ENCODE peak calls at places on chromosomes 1 and 21, in four cellular contexts. Z is cardiac muscle cell, W is endodermal cell, M is GM23338. J is an unnamed sample.

GRCh38 chr1:201882665-201883132 is 6.0 kb upstream of the SHISA4 start:
- DNase-seq in Z (no peak), W (no peak), M (peak; percentile 25), J (no peak)

GRCh38 chr1:203186446-203187305 is at the start of gene CHI3L1:
- DNase-seq in Z (no peak), W (peak; percentile 69), M (peak; percentile 44), J (peak; percentile 73)

GRCh38 chr21:38720074-38720473 is 85.7 kb upstream of the ETS2 start:
- DNase-seq in Z (no peak), M (no peak), W (no peak), J (no peak)

GRCh38 chr1:59136541-59137335 is 160.2 kb upstream of the FGGY start:
- DNase-seq in W (no peak), M (no peak), Z (no peak), J (peak; percentile 70)

GRCh38 chr1:153688283-153688682 is 9.8 kb downstream of the NPR1 start:
- DNase-seq in Z (no peak), W (no peak), M (no peak), J (no peak)

GRCh38 chr1:9720785-9721605 is 69.5 kb downstream of the PIK3CD start:
- DNase-seq in M (no peak), Z (no peak), W (no peak), J (no peak)

GRCh38 chr1:4056422-4056821 is 156.3 kb upstream of the C1orf174 start:
- DNase-seq in M (no peak), Z (no peak), W (no peak), J (peak; percentile 15)

GRCh38 chr1:27074175-27074780 is 61.6 kb upstream of the TENT5B start:
- DNase-seq in W (no peak), M (no peak), Z (no peak), J (no peak)

GRCh38 chr1:32337855-32338636 is 2.0 kb upstream of the MARCKSL1 start:
- DNase-seq in Z (no peak), M (no peak), W (no peak), J (no peak)

GRCh38 chr1:1092149-1092855 is 18.2 kb upstream of the RNF223 start:
- DNase-seq in Z (no peak), M (no peak), W (no peak), J (no peak)

GRCh38 chr1:223269006-223269405 is 95.0 kb downstream of the SUSD4 start:
- DNase-seq in Z (peak; percentile 47), M (no peak), W (no peak), J (no peak)

GRCh38 chr21:26280715-26281310 is 110.2 kb upstream of the APP start:
- DNase-seq in M (peak; percentile 11), W (peak; percentile 47), Z (peak; percentile 9), J (no peak)

GRCh38 chr1:112496290-112496689 is 12.5 kb upstream of the WNT2B start:
- DNase-seq in Z (no peak), W (no peak), M (no peak), J (no peak)

GRCh38 chr1:112735752-112736151 is 20.6 kb upstream of the PPM1J start:
- DNase-seq in Z (no peak), W (no peak), M (no peak), J (no peak)

GRCh38 chr1:201774224-201774982 is 54.6 kb upstream of the IPO9 start:
- DNase-seq in M (no peak), Z (no peak), W (no peak), J (no peak)

GRCh38 chr1:44775930-44776748 is 799 bp downstream of the RPS8 start:
- DNase-seq in W (no peak), Z (peak; percentile 15), M (no peak), J (peak; percentile 56)

GRCh38 chr21:44729336-44730027 is 18.1 kb upstream of the TSPEAR start:
- DNase-seq in W (no peak), M (no peak), Z (no peak), J (no peak)

GRCh38 chr1:93976291-93976690 is 67.1 kb upstream of the GCLM start:
- DNase-seq in M (no peak), W (no peak), Z (no peak), J (no peak)

GRCh38 chr21:41481191-41481590 is 26.8 kb downstream of the TMPRSS2 start:
- DNase-seq in W (no peak), Z (no peak), M (no peak), J (no peak)

GRCh38 chr1:98849969-98850636 is 154.6 kb downstream of the PLPPR5 start:
- DNase-seq in Z (no peak), M (no peak), W (no peak), J (no peak)

GRCh38 chr1:70311369-70311768 is 43.2 kb downstream of the ANKRD13C start:
- DNase-seq in M (no peak), Z (no peak), W (no peak), J (no peak)

GRCh38 chr21:35924714-35925301 is 135.5 kb downstream of the SETD4 start:
- DNase-seq in W (no peak), Z (no peak), M (no peak), J (no peak)

GRCh38 chr21:45084121-45084520 is 9.7 kb downstream of the ADARB1 start:
- DNase-seq in W (no peak), M (no peak), Z (no peak), J (no peak)

GRCh38 chr1:29586215-29586614 is 349.9 kb downstream of the PTPRU start:
- DNase-seq in Z (no peak), W (peak; percentile 27), M (no peak), J (no peak)

GRCh38 chr1:55070291-55070690 is 30.9 kb downstream of the PCSK9 start:
- DNase-seq in M (no peak), Z (no peak), W (no peak), J (no peak)

GRCh38 chr1:215076312-215076711 is 6.2 kb upstream of the KCNK2 start:
- DNase-seq in W (peak; percentile 81), M (peak; percentile 75), Z (peak; percentile 23), J (no peak)

GRCh38 chr21:32537569-32537881 is 47.8 kb downstream of the TCP10L start:
- DNase-seq in Z (no peak), M (no peak), W (no peak), J (no peak)

GRCh38 chr1:248406721-248407692 is 4.2 kb downstream of the OR2T1 start:
- DNase-seq in W (no peak), M (no peak), Z (no peak), J (no peak)

GRCh38 chr1:91527781-91528180 is 27.1 kb downstream of the CDC7 start:
- DNase-seq in W (no peak), M (no peak), Z (no peak), J (no peak)

GRCh38 chr1:8746554-8746953 is 70.9 kb downstream of the RERE start:
- DNase-seq in Z (no peak), M (no peak), W (no peak), J (no peak)

GRCh38 chr21:46567348-46567747 is 37.5 kb downstream of the S100B start:
- DNase-seq in M (no peak), W (no peak), Z (no peak), J (no peak)

GRCh38 chr1:61851849-61852692 is 109.8 kb downstream of the PATJ start:
- DNase-seq in Z (peak; percentile 77), M (peak; percentile 78), W (no peak), J (no peak)

GRCh38 chr1:8679411-8679800 is 138.0 kb downstream of the RERE start:
- DNase-seq in Z (no peak), M (no peak), W (no peak), J (no peak)

GRCh38 chr1:98323396-98323795 is 338.1 kb upstream of the SNX7 start:
- DNase-seq in M (no peak), Z (no peak), W (no peak), J (no peak)

GRCh38 chr1:52056110-52056936 is at the start of gene BTF3L4:
- DNase-seq in W (peak; percentile 99), M (peak; percentile 98), Z (peak; percentile 97), J (peak; percentile 96)

GRCh38 chr1:201893431-201893830 is 4.7 kb downstream of the SHISA4 start:
- DNase-seq in Z (no peak), W (no peak), M (no peak), J (no peak)

GRCh38 chr1:115879977-115880376 is 39.1 kb upstream of the NHLH2 start:
- DNase-seq in W (peak; percentile 82), M (peak; percentile 54), Z (no peak), J (no peak)
- TF ChIP-seq CTCF in W (peak; percentile 61), M (peak; percentile 50), Z (peak; percentile 7), J (no peak)

GRCh38 chr1:151293093-151293492 is 11.0 kb downstream of the ZNF687 start:
- DNase-seq in W (no peak), M (no peak), Z (no peak), J (no peak)
- H3K4me1 ChIP-seq in W (no peaks in the 10 kb centered on the region), M (peaks cover 30% of the 10 kb centered on the region), Z (no peaks in the 10 kb centered on the region), J (no peaks in the 10 kb centered on the region)

GRCh38 chr1:234884006-234884405 is 244.6 kb downstream of the TOMM20 start:
- DNase-seq in Z (no peak), M (no peak), W (no peak), J (peak; percentile 37)
- TF ChIP-seq CTCF in Z (no peak), M (no peak), W (no peak), J (no peak)

GRCh38 chr1:92968138-92969032 is 7.1 kb upstream of the DIPK1A start:
- DNase-seq in M (peak; percentile 57), W (no peak), Z (no peak), J (no peak)

GRCh38 chr1:92960395-92961130 is 699 bp downstream of the DIPK1A start:
- DNase-seq in M (peak; percentile 69), W (peak; percentile 80), Z (peak; percentile 70), J (peak; percentile 78)

GRCh38 chr1:92961896-92962752 is 862 bp upstream of the DIPK1A start:
- DNase-seq in M (peak; percentile 78), W (peak; percentile 68), Z (peak; percentile 34), J (peak; percentile 53)

GRCh38 chr1:92961131-92961895 is at the start of gene DIPK1A:
- DNase-seq in Z (peak; percentile 91), M (peak; percentile 87), W (peak; percentile 93), J (peak; percentile 84)

GRCh38 chr1:92965003-92965402 is 3.7 kb upstream of the DIPK1A start:
- DNase-seq in W (no peak), Z (no peak), M (no peak), J (no peak)
- H3K4me1 ChIP-seq in W (no peaks in the 10 kb centered on the region), Z (peaks cover 12% of the 10 kb centered on the region), M (peaks cover 12% of the 10 kb centered on the region), J (no peaks in the 10 kb centered on the region)

DNA sequence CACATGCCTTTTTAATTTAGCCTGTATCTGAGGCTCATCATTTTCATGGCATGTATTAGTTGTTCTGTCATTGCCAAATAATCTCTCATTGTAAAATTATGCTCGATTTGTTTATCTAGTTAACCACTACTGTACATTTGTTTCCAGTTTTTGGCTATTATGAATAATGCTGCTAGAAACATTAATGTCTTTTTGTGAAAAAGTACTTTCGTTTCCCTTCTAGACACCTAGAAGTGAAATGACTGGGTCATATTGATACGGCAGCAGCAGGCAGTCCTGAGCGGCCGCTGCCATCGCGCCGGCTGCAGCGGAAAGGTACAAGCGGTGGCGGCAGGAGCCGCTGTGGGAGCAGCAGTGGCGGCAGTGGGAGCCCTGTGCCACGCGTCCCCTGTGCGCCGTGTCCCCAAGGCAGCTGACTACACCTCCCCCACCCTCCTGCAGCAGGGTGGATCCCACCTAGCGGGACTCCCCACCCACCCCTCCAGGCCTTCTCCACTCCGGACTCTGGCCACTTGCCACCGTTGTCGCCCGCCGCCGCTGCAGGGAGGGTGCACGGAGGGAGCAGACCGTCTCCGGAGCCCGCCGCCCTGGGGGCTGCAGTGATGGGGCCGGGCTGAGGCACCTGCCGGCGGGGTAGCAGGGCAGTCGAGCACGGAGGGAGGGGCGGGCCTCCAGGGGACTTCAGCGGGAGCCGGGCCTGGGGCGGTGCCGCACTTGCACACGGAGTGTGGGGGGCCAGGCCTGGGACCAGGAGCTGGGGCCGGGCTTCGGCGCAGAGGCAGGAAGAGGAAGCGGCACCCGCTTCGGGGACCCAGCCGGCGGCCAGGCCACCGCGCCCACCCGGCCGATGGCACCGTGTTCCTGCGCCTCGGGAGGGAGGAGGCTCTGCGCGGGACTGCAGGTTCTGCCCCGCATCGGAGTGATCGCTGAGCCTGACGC is 66.8 kb upstream of the RGS7 start:
- DNase-seq in W (peak; percentile 89), Z (peak; percentile 58), M (peak; percentile 78), J (peak; percentile 48)
- TF ChIP-seq CTCF in W (peak; percentile 46), Z (peak; percentile 4), M (peak; percentile 45), J (no peak)